ENCODE peak calls at places on chromosomes 1 and 21, in nine cellular contexts. One of them, this sample, is unnamed.

GRCh38 chr21:34836103-34836932 is 167.5 kb downstream of the CLIC6 start:
- DNase-seq in ovary: peak; percentile 44
- DNase-seq in K562: no peak
- DNase-seq in uterus: peak; percentile 74
- DNase-seq in stomach: peak; percentile 71
- DNase-seq in adrenal gland: peak; percentile 90
- DNase-seq in spleen: no peak
- DNase-seq in esophagus muscularis mucosa: no peak
- DNase-seq in suprapubic skin: peak; percentile 91
- DNase-seq in this sample: no peak

GRCh38 chr1:231029841-231030240 is 10.2 kb downstream of the FAM89A start:
- DNase-seq in esophagus muscularis mucosa: no peak
- DNase-seq in ovary: no peak
- DNase-seq in suprapubic skin: no peak
- DNase-seq in spleen: no peak
- DNase-seq in K562: no peak
- DNase-seq in stomach: no peak
- DNase-seq in adrenal gland: no peak
- DNase-seq in uterus: no peak
- DNase-seq in this sample: peak; percentile 34

GRCh38 chr1:232319518-232319917 is 310.4 kb downstream of the SIPA1L2 start:
- DNase-seq in uterus: no peak
- DNase-seq in K562: no peak
- DNase-seq in spleen: no peak
- DNase-seq in ovary: no peak
- DNase-seq in stomach: no peak
- DNase-seq in suprapubic skin: no peak
- DNase-seq in esophagus muscularis mucosa: no peak
- DNase-seq in adrenal gland: no peak
- DNase-seq in this sample: no peak

GRCh38 chr1:36055706-36056105 is 28.2 kb upstream of the TEKT2 start:
- DNase-seq in adrenal gland: no peak
- DNase-seq in K562: no peak
- DNase-seq in esophagus muscularis mucosa: no peak
- DNase-seq in ovary: no peak
- DNase-seq in stomach: no peak
- DNase-seq in suprapubic skin: no peak
- DNase-seq in spleen: no peak
- DNase-seq in uterus: no peak
- DNase-seq in this sample: no peak

GRCh38 chr1:205171369-205171768 is 40.1 kb downstream of the DSTYK start:
- DNase-seq in stomach: no peak
- DNase-seq in K562: no peak
- DNase-seq in spleen: no peak
- DNase-seq in suprapubic skin: no peak
- DNase-seq in esophagus muscularis mucosa: no peak
- DNase-seq in ovary: no peak
- DNase-seq in uterus: no peak
- DNase-seq in adrenal gland: no peak
- DNase-seq in this sample: no peak

GRCh38 chr1:74380252-74380651 is 132.2 kb downstream of the LRRC53 start:
- DNase-seq in spleen: no peak
- DNase-seq in esophagus muscularis mucosa: no peak
- DNase-seq in suprapubic skin: no peak
- DNase-seq in K562: no peak
- DNase-seq in uterus: no peak
- DNase-seq in ovary: no peak
- DNase-seq in adrenal gland: no peak
- DNase-seq in stomach: no peak
- DNase-seq in this sample: no peak

GRCh38 chr1:229781453-229781852 is 155.4 kb downstream of the URB2 start:
- DNase-seq in adrenal gland: no peak
- DNase-seq in ovary: no peak
- DNase-seq in spleen: no peak
- DNase-seq in esophagus muscularis mucosa: no peak
- DNase-seq in stomach: peak; percentile 71
- DNase-seq in suprapubic skin: no peak
- DNase-seq in K562: no peak
- DNase-seq in uterus: no peak
- DNase-seq in this sample: no peak

GRCh38 chr1:6136516-6137220 is 43.5 kb downstream of the CHD5 start:
- DNase-seq in K562: no peak
- DNase-seq in stomach: no peak
- DNase-seq in suprapubic skin: no peak
- DNase-seq in esophagus muscularis mucosa: no peak
- DNase-seq in adrenal gland: no peak
- DNase-seq in uterus: no peak
- DNase-seq in spleen: peak; percentile 41
- DNase-seq in ovary: no peak
- DNase-seq in this sample: no peak

GRCh38 chr1:175376194-175376593 is 183.6 kb upstream of the KIAA0040 start:
- DNase-seq in suprapubic skin: no peak
- DNase-seq in stomach: no peak
- DNase-seq in K562: peak; percentile 57
- DNase-seq in esophagus muscularis mucosa: no peak
- DNase-seq in spleen: no peak
- DNase-seq in adrenal gland: no peak
- DNase-seq in ovary: no peak
- DNase-seq in uterus: no peak
- DNase-seq in this sample: no peak

DNA sequence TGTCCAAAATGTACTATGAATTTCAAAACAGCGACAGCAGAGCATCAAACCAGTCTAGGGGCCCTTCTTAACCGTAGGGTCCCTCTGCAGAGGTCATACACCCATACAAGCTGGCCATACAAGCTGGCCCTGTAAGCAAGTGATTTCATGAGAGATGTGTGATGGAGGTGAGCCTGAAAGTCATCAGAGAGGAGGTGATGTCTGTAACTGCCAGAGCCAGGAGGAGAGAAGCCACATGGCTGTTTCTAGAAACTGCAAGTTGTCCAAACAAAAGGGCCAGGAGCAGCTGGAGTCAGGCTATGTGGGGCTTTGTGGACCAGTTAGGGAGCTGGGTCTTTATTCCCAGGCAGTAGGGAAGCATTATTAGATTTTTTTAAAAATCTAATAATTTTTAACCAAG is 14.8 kb upstream of the SERINC2 start:
- DNase-seq in spleen: no peak
- DNase-seq in stomach: no peak
- DNase-seq in esophagus muscularis mucosa: no peak
- DNase-seq in ovary: no peak
- DNase-seq in suprapubic skin: no peak
- DNase-seq in adrenal gland: no peak
- DNase-seq in K562: no peak
- DNase-seq in uterus: no peak
- DNase-seq in this sample: no peak
- H3K4me1 ChIP-seq in spleen: peaks cover 9% of the 10 kb centered on the region
- H3K4me1 ChIP-seq in stomach: peaks cover 11% of the 10 kb centered on the region
- H3K4me1 ChIP-seq in esophagus muscularis mucosa: peaks cover 8% of the 10 kb centered on the region
- H3K4me1 ChIP-seq in ovary: peaks cover 3% of the 10 kb centered on the region
- H3K4me1 ChIP-seq in suprapubic skin: peaks cover 8% of the 10 kb centered on the region
- H3K4me1 ChIP-seq in adrenal gland: peaks cover 8% of the 10 kb centered on the region
- H3K4me1 ChIP-seq in K562: peaks cover 12% of the 10 kb centered on the region
- H3K4me1 ChIP-seq in uterus: no peaks in the 10 kb centered on the region
- H3K4me1 ChIP-seq in this sample: peaks cover 8% of the 10 kb centered on the region

GRCh38 chr1:150995896-150996295 is 10.8 kb downstream of the MINDY1 start:
- DNase-seq in esophagus muscularis mucosa: no peak
- DNase-seq in ovary: no peak
- DNase-seq in stomach: peak; percentile 45
- DNase-seq in K562: no peak
- DNase-seq in uterus: peak; percentile 63
- DNase-seq in adrenal gland: peak; percentile 66
- DNase-seq in suprapubic skin: peak; percentile 77
- DNase-seq in spleen: no peak
- DNase-seq in this sample: no peak

GRCh38 chr1:151000408-151000807 is 6.3 kb downstream of the MINDY1 start:
- DNase-seq in spleen: no peak
- DNase-seq in adrenal gland: no peak
- DNase-seq in K562: no peak
- DNase-seq in uterus: no peak
- DNase-seq in ovary: no peak
- DNase-seq in stomach: no peak
- DNase-seq in suprapubic skin: no peak
- DNase-seq in esophagus muscularis mucosa: no peak
- DNase-seq in this sample: no peak

GRCh38 chr1:150999051-150999674 is 7.5 kb downstream of the MINDY1 start:
- DNase-seq in ovary: no peak
- DNase-seq in esophagus muscularis mucosa: no peak
- DNase-seq in uterus: no peak
- DNase-seq in stomach: no peak
- DNase-seq in spleen: no peak
- DNase-seq in adrenal gland: no peak
- DNase-seq in K562: peak; percentile 75
- DNase-seq in suprapubic skin: no peak
- DNase-seq in this sample: no peak

GRCh38 chr1:150997126-150997872 is 9.4 kb downstream of the MINDY1 start:
- DNase-seq in suprapubic skin: no peak
- DNase-seq in uterus: no peak
- DNase-seq in stomach: no peak
- DNase-seq in esophagus muscularis mucosa: no peak
- DNase-seq in K562: no peak
- DNase-seq in adrenal gland: no peak
- DNase-seq in spleen: no peak
- DNase-seq in ovary: no peak
- DNase-seq in this sample: no peak

GRCh38 chr1:150997949-150998348 is 8.8 kb downstream of the MINDY1 start:
- DNase-seq in spleen: no peak
- DNase-seq in adrenal gland: no peak
- DNase-seq in K562: no peak
- DNase-seq in suprapubic skin: no peak
- DNase-seq in ovary: no peak
- DNase-seq in esophagus muscularis mucosa: no peak
- DNase-seq in stomach: no peak
- DNase-seq in uterus: no peak
- DNase-seq in this sample: no peak
- TF ChIP-seq POLR2A in spleen: no peak
- TF ChIP-seq POLR2A in adrenal gland: no peak
- TF ChIP-seq POLR2A in K562: no peak
- TF ChIP-seq POLR2A in suprapubic skin: no peak
- TF ChIP-seq POLR2A in ovary: no peak
- TF ChIP-seq POLR2A in esophagus muscularis mucosa: no peak
- TF ChIP-seq POLR2A in stomach: no peak
- TF ChIP-seq POLR2A in uterus: no peak
- TF ChIP-seq POLR2A in this sample: no peak

DNA sequence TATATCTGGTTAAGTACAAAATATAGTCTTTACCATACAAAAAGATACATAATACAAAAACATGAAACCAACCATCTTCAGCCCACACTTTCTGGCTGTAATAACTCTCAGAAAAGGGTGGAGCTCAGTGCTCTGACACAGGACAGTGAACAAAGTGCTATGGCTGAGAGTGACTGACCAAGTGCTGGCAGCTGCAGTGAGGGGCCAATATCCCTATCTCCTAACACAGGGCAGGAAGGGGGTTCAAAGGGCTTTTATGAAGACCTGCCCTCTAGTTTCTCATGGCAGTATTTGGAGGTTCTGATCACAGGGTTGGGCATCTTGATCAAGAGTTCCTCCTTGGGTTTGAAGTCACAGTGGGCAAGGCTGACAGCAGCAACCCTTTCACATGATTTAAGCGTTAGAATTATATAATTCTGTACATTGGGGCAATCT is 3.9 kb downstream of the TXNIP start:
- DNase-seq in adrenal gland: peak; percentile 43
- DNase-seq in K562: no peak
- DNase-seq in suprapubic skin: peak; percentile 49
- DNase-seq in ovary: no peak
- DNase-seq in stomach: peak; percentile 29
- DNase-seq in esophagus muscularis mucosa: no peak
- DNase-seq in uterus: peak; percentile 18
- DNase-seq in spleen: no peak
- DNase-seq in this sample: peak; percentile 76
- H3K4me1 ChIP-seq in adrenal gland: peaks cover 26% of the 10 kb centered on the region
- H3K4me1 ChIP-seq in K562: no peaks in the 10 kb centered on the region
- H3K4me1 ChIP-seq in suprapubic skin: peaks cover 30% of the 10 kb centered on the region
- H3K4me1 ChIP-seq in ovary: peaks cover 8% of the 10 kb centered on the region
- H3K4me1 ChIP-seq in stomach: peaks cover 29% of the 10 kb centered on the region
- H3K4me1 ChIP-seq in esophagus muscularis mucosa: peaks cover 13% of the 10 kb centered on the region
- H3K4me1 ChIP-seq in uterus: no peaks in the 10 kb centered on the region
- H3K4me1 ChIP-seq in spleen: peaks cover 48% of the 10 kb centered on the region
- H3K4me1 ChIP-seq in this sample: peaks cover 27% of the 10 kb centered on the region

GRCh38 chr1:157021688-157022087 is 23.9 kb downstream of the ARHGEF11 start:
- DNase-seq in K562: no peak
- DNase-seq in suprapubic skin: no peak
- DNase-seq in esophagus muscularis mucosa: no peak
- DNase-seq in uterus: no peak
- DNase-seq in adrenal gland: no peak
- DNase-seq in stomach: no peak
- DNase-seq in ovary: no peak
- DNase-seq in spleen: no peak
- DNase-seq in this sample: no peak

GRCh38 chr1:157019457-157019856 is 26.1 kb downstream of the ARHGEF11 start:
- DNase-seq in esophagus muscularis mucosa: no peak
- DNase-seq in adrenal gland: no peak
- DNase-seq in spleen: no peak
- DNase-seq in stomach: no peak
- DNase-seq in suprapubic skin: no peak
- DNase-seq in uterus: no peak
- DNase-seq in ovary: no peak
- DNase-seq in K562: no peak
- DNase-seq in this sample: no peak

GRCh38 chr1:157025856-157026255 is 19.7 kb downstream of the ARHGEF11 start:
- DNase-seq in adrenal gland: no peak
- DNase-seq in ovary: no peak
- DNase-seq in K562: no peak
- DNase-seq in stomach: no peak
- DNase-seq in esophagus muscularis mucosa: no peak
- DNase-seq in uterus: peak; percentile 19
- DNase-seq in suprapubic skin: no peak
- DNase-seq in spleen: no peak
- DNase-seq in this sample: no peak

GRCh38 chr1:157030728-157031127 is 14.8 kb downstream of the ARHGEF11 start:
- DNase-seq in suprapubic skin: no peak
- DNase-seq in K562: no peak
- DNase-seq in ovary: no peak
- DNase-seq in esophagus muscularis mucosa: no peak
- DNase-seq in uterus: no peak
- DNase-seq in stomach: no peak
- DNase-seq in spleen: no peak
- DNase-seq in adrenal gland: no peak
- DNase-seq in this sample: no peak

DNA sequence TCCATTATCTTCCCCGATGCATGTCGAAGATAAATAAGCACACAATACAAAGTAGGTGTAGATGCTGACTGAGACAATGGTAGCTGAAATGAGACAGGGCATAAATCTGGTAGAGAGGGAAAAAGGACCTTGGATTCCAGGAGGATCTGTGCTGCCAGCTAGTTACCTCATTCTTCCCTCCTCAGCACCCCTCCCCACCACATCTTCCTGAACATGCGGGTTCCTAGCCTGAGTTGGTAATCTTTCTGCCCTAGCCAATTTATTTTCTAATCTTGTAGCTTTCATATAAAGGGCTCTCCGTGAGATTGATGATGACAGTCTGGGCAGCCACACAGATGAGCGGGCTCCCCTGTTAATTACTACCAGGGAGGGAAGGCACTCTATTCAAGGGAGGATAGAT is 20.2 kb downstream of the ARHGEF11 start:
- DNase-seq in uterus: peak; percentile 18
- DNase-seq in esophagus muscularis mucosa: no peak
- DNase-seq in suprapubic skin: no peak
- DNase-seq in ovary: no peak
- DNase-seq in stomach: no peak
- DNase-seq in K562: no peak
- DNase-seq in adrenal gland: peak; percentile 42
- DNase-seq in spleen: no peak
- DNase-seq in this sample: no peak
- TF ChIP-seq POLR2A in uterus: no peak
- TF ChIP-seq POLR2A in esophagus muscularis mucosa: no peak
- TF ChIP-seq POLR2A in suprapubic skin: no peak
- TF ChIP-seq POLR2A in ovary: no peak
- TF ChIP-seq POLR2A in stomach: no peak
- TF ChIP-seq POLR2A in K562: no peak
- TF ChIP-seq POLR2A in adrenal gland: no peak
- TF ChIP-seq POLR2A in spleen: no peak
- TF ChIP-seq POLR2A in this sample: no peak

GRCh38 chr1:157352817-157353408 is 199.4 kb downstream of the FCRL5 start:
- DNase-seq in adrenal gland: no peak
- DNase-seq in ovary: no peak
- DNase-seq in uterus: no peak
- DNase-seq in stomach: no peak
- DNase-seq in K562: no peak
- DNase-seq in suprapubic skin: no peak
- DNase-seq in esophagus muscularis mucosa: peak; percentile 74
- DNase-seq in spleen: no peak
- DNase-seq in this sample: no peak
- H3K4me1 ChIP-seq in adrenal gland: no peaks in the 10 kb centered on the region
- H3K4me1 ChIP-seq in ovary: no peaks in the 10 kb centered on the region
- H3K4me1 ChIP-seq in uterus: no peaks in the 10 kb centered on the region
- H3K4me1 ChIP-seq in stomach: no peaks in the 10 kb centered on the region
- H3K4me1 ChIP-seq in K562: peaks cover 6% of the 10 kb centered on the region
- H3K4me1 ChIP-seq in suprapubic skin: no peaks in the 10 kb centered on the region
- H3K4me1 ChIP-seq in esophagus muscularis mucosa: no peaks in the 10 kb centered on the region
- H3K4me1 ChIP-seq in spleen: no peaks in the 10 kb centered on the region
- H3K4me1 ChIP-seq in this sample: no peaks in the 10 kb centered on the region